ENCODE peak calls at places on chromosomes 11 and 22, in six cellular contexts. E is sigmoid colon, N is body of pancreas, C is left ventricle myocardium inferior, M is brain microvascular endothelial cell, X is right atrium auricular region. O is an unnamed sample.

GRCh38 chr11:101034076-101034475 is 95.5 kb downstream of the PGR start:
- DNase-seq in E (peak), N (peak), C (peak), M (no peak), X (peak), O (no peak)

GRCh38 chr11:68343761-68344256 is 31.4 kb downstream of the LRP5 start:
- DNase-seq in E (no peak), N (peak), C (no peak), M (no peak), X (no peak), O (no peak)

GRCh38 chr11:86800076-86800955 is at the start of gene PRSS23:
- DNase-seq in E (peak), N (peak), C (peak), M (no peak), X (no peak), O (no peak)

GRCh38 chr11:121563003-121563402 is 110.2 kb upstream of the SORL1-AS1 start:
- DNase-seq in E (no peak), N (no peak), C (no peak), M (no peak), X (no peak), O (no peak)

GRCh38 chr11:55714982-55715888 is 53.2 kb downstream of the OR4C6 start:
- DNase-seq in E (no peak), N (no peak), C (no peak), M (no peak), X (no peak), O (no peak)

GRCh38 chr22:37045958-37046357 is 5.6 kb upstream of the KCTD17 start:
- DNase-seq in E (no peak), N (no peak), C (no peak), M (peak), X (no peak), O (no peak)

GRCh38 chr11:36431429-36432092 is 78.5 kb downstream of the TRAF6 start:
- DNase-seq in E (peak), N (peak), C (peak), M (peak), X (peak), O (no peak)

GRCh38 chr11:132088551-132088950 is 718.1 kb downstream of the NTM start:
- DNase-seq in E (no peak), N (no peak), C (no peak), M (no peak), X (no peak), O (no peak)

GRCh38 chr11:109734602-109735001 is 312.6 kb downstream of the C11orf87 start:
- DNase-seq in E (no peak), N (no peak), C (no peak), M (no peak), X (no peak), O (no peak)

GRCh38 chr11:27551127-27551526 is 44.6 kb upstream of the LIN7C start:
- DNase-seq in E (no peak), N (no peak), C (no peak), M (no peak), X (no peak), O (no peak)

GRCh38 chr11:63698976-63699733 is 17.9 kb downstream of the RTN3 start:
- DNase-seq in E (no peak), N (no peak), C (no peak), M (no peak), X (no peak), O (no peak)

GRCh38 chr11:63699906-63700305 is 18.6 kb downstream of the RTN3 start:
- DNase-seq in E (no peak), N (no peak), C (no peak), M (no peak), X (no peak), O (no peak)

DNA sequence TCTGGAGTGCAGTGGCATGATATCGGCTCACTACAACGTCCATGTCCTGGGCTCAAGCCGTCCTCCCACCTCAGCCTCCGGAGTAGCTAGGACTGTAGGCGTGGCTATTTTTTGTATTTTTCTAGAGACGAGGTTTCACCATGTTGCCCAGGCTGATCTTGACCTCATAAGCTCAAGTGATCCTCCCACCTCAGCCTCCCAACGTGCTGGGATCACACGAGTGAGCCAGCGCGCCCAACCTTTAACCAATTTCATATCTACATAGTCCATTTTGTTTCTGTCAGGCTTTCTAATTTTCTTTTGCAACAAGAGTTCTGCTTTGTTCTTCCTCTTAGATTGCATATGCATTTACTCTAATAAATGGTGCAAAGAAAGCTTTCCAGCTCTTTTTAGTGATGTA is 13.2 kb downstream of the RTN3 start:
- DNase-seq in E (no peak), N (no peak), C (no peak), M (no peak), X (no peak), O (no peak)
- H3K27ac ChIP-seq in E (no peak), N (no peak), C (no peak), M (no peak), X (no peak), O (no peak)

GRCh38 chr11:842370-843002 is at the start of the genes POLR2L and TSPAN4:
- DNase-seq in E (peak), N (peak), C (peak), M (peak), X (peak), O (peak)
- TF ChIP-seq CTCF in E (no peak), N (no peak), C (no peak), M (no peak), X (peak), O (no peak)

GRCh38 chr11:9247863-9248262 is 17.3 kb downstream of the DENND5A start:
- DNase-seq in E (no peak), N (no peak), C (no peak), M (no peak), X (no peak), O (no peak)

GRCh38 chr11:9249252-9249651 is 15.9 kb downstream of the DENND5A start:
- DNase-seq in E (no peak), N (no peak), C (no peak), M (no peak), X (no peak), O (no peak)

GRCh38 chr11:9253086-9253485 is 12.1 kb downstream of the DENND5A start:
- DNase-seq in E (no peak), N (no peak), C (no peak), M (no peak), X (no peak), O (no peak)

GRCh38 chr11:9251306-9251705 is 13.8 kb downstream of the DENND5A start:
- DNase-seq in E (no peak), N (no peak), C (no peak), M (no peak), X (no peak), O (no peak)

DNA sequence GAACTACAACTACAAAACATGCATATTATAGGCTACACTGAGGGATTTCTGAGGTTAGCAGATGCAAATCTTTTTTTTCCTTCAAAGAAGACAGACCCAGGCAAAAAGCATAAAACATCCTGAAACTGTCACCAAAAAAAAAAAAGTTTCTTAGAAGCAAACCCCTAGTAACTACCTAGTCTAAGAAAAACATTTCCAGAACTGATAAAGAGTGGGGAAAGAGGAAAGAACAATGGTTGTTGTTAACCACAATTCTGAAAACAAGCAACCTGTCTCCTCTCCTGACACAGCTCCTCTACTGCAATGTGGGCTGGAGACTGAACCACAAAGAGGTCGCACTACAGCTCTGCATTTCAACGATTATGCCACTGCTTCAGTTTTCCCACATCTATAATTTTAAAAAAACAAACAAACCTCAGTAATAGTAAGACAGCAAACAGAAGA is 15.0 kb downstream of the DENND5A start:
- DNase-seq in E (no peak), N (no peak), C (no peak), M (no peak), X (no peak), O (no peak)
- H3K27ac ChIP-seq in E (no peak), N (no peak), C (peak), M (no peak), X (no peak), O (no peak)

DNA sequence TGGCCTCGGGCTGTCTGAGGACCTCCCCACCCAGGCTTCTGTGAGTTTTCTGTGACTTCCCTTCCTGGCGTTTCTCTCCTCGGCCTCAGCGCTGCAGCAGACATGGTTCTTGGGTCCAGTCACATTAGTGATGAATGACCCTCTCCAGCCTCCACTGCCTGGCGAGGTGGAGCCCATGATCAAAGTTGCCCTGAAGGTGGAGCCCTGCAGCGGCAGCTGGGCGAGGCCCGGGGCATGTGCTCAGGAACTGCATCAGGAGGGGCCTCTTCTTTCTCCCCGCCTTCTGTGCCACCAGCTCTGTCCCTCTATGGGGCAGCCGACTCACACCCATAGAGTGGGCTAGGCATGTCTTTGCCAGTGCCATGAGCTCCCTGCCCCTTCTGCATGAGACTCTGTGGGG is 1079.7 kb downstream of the TBC1D22A start:
- DNase-seq in E (no peak), N (no peak), C (no peak), M (no peak), X (no peak), O (no peak)
- TF ChIP-seq CTCF in E (no peak), N (no peak), C (no peak), M (no peak), X (no peak), O (no peak)